ENCODE peak calls at places on chromosomes 4 and X, in five cellular contexts. L is CD8-positive, alpha-beta T cell; N is CD4-positive, alpha-beta memory T cell; X is upper lobe of left lung; Q is tibial artery. E is an unnamed sample.
A peak's percentile ranks its signal among the peaks of the same experiment; 100 is the strongest.

GRCh38 chrX:114797494-114797893 is 213.6 kb downstream of the HTR2C start:
- DNase-seq in L (no peak), N (no peak), X (no peak), Q (no peak), E (peak; percentile 18)

GRCh38 chrX:68999931-69000330 is 165.3 kb downstream of the PJA1 start:
- DNase-seq in L (no peak), N (no peak), X (no peak), Q (no peak), E (no peak)

GRCh38 chrX:130788786-130789581 is 114.0 kb downstream of the ENOX2 start:
- DNase-seq in L (no peak), N (no peak), X (no peak), Q (no peak), E (no peak)

GRCh38 chr4:73922766-73923630 is 53.8 kb downstream of the CXCL1 start:
- DNase-seq in L (no peak), N (no peak), X (no peak), Q (no peak), E (no peak)

GRCh38 chr4:81882222-81882621 is 410.5 kb upstream of the RASGEF1B start:
- DNase-seq in L (no peak), N (no peak), X (no peak), Q (no peak), E (no peak)

GRCh38 chr4:110003401-110004187 is 90.9 kb downstream of the EGF start:
- DNase-seq in L (no peak), N (no peak), X (no peak), Q (no peak), E (no peak)

GRCh38 chr4:139523076-139523475 is 32.9 kb downstream of the SETD7 start:
- DNase-seq in L (no peak), N (no peak), X (no peak), Q (no peak), E (no peak)

GRCh38 chr4:129437347-129437746 is 341.4 kb downstream of the C4orf33 start:
- DNase-seq in L (no peak), N (no peak), X (no peak), Q (no peak), E (no peak)

GRCh38 chr4:8393593-8394038 is 46.9 kb downstream of the ACOX3 start:
- DNase-seq in L (no peak), N (no peak), X (no peak), Q (peak; percentile 84), E (peak; percentile 43)

GRCh38 chrX:138127314-138127713 is 561.4 kb downstream of the ZIC3 start:
- DNase-seq in L (no peak), N (no peak), X (no peak), Q (no peak), E (no peak)

GRCh38 chr4:73674451-73674919 is 54.2 kb upstream of the RASSF6 start:
- DNase-seq in L (no peak), N (no peak), X (no peak), Q (no peak), E (no peak)

GRCh38 chr4:111696505-111696904 is 448.7 kb upstream of the FAM241A start:
- DNase-seq in L (no peak), N (no peak), X (no peak), Q (no peak), E (no peak)

GRCh38 chrX:16162391-16162790 is 4.9 kb upstream of the MAGEB17 start:
- DNase-seq in L (no peak), N (no peak), X (no peak), Q (no peak), E (no peak)

GRCh38 chr4:121113680-121114079 is 41.3 kb upstream of the NDNF start:
- DNase-seq in L (no peak), N (no peak), X (no peak), Q (no peak), E (no peak)

GRCh38 chr4:40316782-40317635 is 18.1 kb upstream of the CHRNA9 start:
- DNase-seq in L (peak; percentile 67), N (peak; percentile 78), X (no peak), Q (peak; percentile 65), E (peak; percentile 28)

GRCh38 chr4:97038146-97038516 is 1105.1 kb downstream of the STPG2 start:
- DNase-seq in L (no peak), N (no peak), X (peak; percentile 0), Q (no peak), E (no peak)

GRCh38 chr4:76977731-76978350 is 28.3 kb downstream of the SEPTIN11 start:
- DNase-seq in L (no peak), N (no peak), X (no peak), Q (no peak), E (no peak)

GRCh38 chr4:98619197-98619596 is 39.2 kb downstream of the TSPAN5 start:
- DNase-seq in L (no peak), N (no peak), X (no peak), Q (no peak), E (no peak)

GRCh38 chr4:85952518-85952917 is 407.3 kb downstream of the MAPK10 start:
- DNase-seq in L (no peak), N (no peak), X (no peak), Q (no peak), E (no peak)

GRCh38 chr4:165718660-165719059 is 154.4 kb upstream of the TLL1 start:
- DNase-seq in L (no peak), N (no peak), X (no peak), Q (no peak), E (no peak)

GRCh38 chr4:67087897-67088296 is 457.4 kb downstream of the CENPC start:
- DNase-seq in L (no peak), N (peak; percentile 8), X (no peak), Q (no peak), E (no peak)

GRCh38 chr4:44660396-44660795 is 9.0 kb upstream of the YIPF7 start:
- DNase-seq in L (no peak), N (no peak), X (no peak), Q (no peak), E (no peak)

GRCh38 chrX:73239242-73239641 is 24.6 kb upstream of the NAP1L2 start:
- DNase-seq in L (no peak), N (no peak), X (no peak), Q (no peak), E (no peak)

GRCh38 chr4:119172223-119172622 is 36.6 kb downstream of the MYOZ2 start:
- DNase-seq in L (no peak), N (no peak), X (no peak), Q (no peak), E (no peak)

GRCh38 chrX:69229436-69229835 is 64.2 kb upstream of the PJA1 start:
- DNase-seq in L (no peak), N (no peak), X (no peak), Q (no peak), E (no peak)

GRCh38 chr4:81215219-81215892 is at the start of gene PRKG2:
- DNase-seq in L (no peak), N (no peak), X (peak; percentile 24), Q (no peak), E (no peak)

GRCh38 chr4:182486895-182487294 is 243.7 kb downstream of the TENM3 start:
- DNase-seq in L (no peak), N (no peak), X (no peak), Q (no peak), E (no peak)

GRCh38 chr4:65437102-65437501 is 233.2 kb downstream of the EPHA5 start:
- DNase-seq in L (no peak), N (no peak), X (no peak), Q (no peak), E (no peak)

GRCh38 chrX:63713510-63713909 is 71.5 kb downstream of the ARHGEF9 start:
- DNase-seq in L (no peak), N (no peak), X (no peak), Q (no peak), E (no peak)

GRCh38 chr4:6465985-6466384 is 6.4 kb downstream of the PPP2R2C start:
- DNase-seq in L (no peak), N (no peak), X (no peak), Q (peak; percentile 20), E (no peak)

GRCh38 chrX:68918202-68918601 is 89.4 kb downstream of the EFNB1 start:
- DNase-seq in L (no peak), N (no peak), X (no peak), Q (no peak), E (no peak)

GRCh38 chrX:72309297-72310071 is 3.8 kb upstream of the CITED1 start:
- DNase-seq in L (no peak), N (no peak), X (no peak), Q (no peak), E (no peak)

GRCh38 chrX:70166601-70167590 is 10.4 kb upstream of the DGAT2L6 start:
- DNase-seq in L (no peak), N (no peak), X (no peak), Q (no peak), E (no peak)

GRCh38 chrX:104319346-104319745 is 64.6 kb upstream of the ESX1 start:
- DNase-seq in L (no peak), N (no peak), X (no peak), Q (no peak), E (no peak)
- H3K4me1 ChIP-seq in L (no peaks in the 10 kb centered on the region), N (no peaks in the 10 kb centered on the region), X (no peaks in the 10 kb centered on the region), Q (no peaks in the 10 kb centered on the region), E (no peaks in the 10 kb centered on the region)

DNA sequence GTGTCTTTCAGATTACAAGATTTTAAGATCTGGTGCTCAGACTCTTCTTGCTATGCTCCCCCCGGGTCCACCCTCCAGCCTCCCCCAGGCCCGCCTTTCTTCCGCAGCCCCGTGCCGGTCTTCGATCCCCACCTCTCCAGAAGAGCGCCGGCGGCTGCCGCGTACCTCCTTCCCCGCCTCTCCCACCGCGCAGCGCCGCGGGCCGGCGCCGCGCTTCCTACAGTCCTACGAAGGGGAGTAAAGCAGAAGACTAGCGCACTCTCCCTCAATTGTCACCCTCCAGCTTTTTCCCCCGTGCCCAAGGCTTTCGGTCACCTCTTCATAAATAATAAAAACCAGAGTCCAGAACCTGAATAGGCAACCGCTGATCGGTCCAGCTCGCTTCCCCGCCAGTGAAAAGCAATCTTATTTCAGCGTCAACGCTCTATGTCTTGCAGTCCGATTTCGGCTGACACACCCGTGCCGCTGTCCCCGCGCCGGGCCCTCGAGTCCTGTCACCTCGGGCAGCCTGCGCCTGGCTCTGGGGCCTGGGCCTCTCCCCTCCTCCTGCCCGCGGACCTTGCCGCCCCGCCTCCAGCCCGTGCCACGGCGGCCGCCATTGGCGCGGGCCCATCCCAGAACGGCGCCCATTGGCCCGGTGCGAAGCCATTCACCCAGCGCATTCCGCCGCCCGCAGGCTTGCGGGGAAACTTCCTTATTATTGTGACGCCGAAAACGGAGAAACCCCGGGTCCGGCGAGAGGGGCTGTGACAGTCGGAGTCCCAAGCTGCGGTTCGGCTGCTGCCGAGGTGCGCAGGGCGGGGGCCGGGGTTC is at the start of gene HERC3:
- DNase-seq in L (peak; percentile 88), N (peak; percentile 87), X (peak; percentile 98), Q (peak; percentile 96), E (peak; percentile 86)
- H3K4me1 ChIP-seq in L (peaks cover 22% of the 10 kb centered on the region), N (peaks cover 32% of the 10 kb centered on the region), X (peaks cover 13% of the 10 kb centered on the region), Q (no peaks in the 10 kb centered on the region), E (no peaks in the 10 kb centered on the region)

GRCh38 chrX:135382260-135382659 is 39.5 kb upstream of the SMIM10L2A start:
- DNase-seq in L (no peak), N (no peak), X (no peak), Q (no peak), E (no peak)
- H3K4me1 ChIP-seq in L (peaks cover 35% of the 10 kb centered on the region), N (peaks cover 53% of the 10 kb centered on the region), X (no peaks in the 10 kb centered on the region), Q (no peaks in the 10 kb centered on the region), E (no peaks in the 10 kb centered on the region)

GRCh38 chr4:87019243-87019817 is 84.5 kb downstream of the AFF1 start:
- DNase-seq in L (no peak), N (no peak), X (no peak), Q (no peak), E (no peak)

GRCh38 chr4:87018751-87019150 is 83.9 kb downstream of the AFF1 start:
- DNase-seq in L (no peak), N (no peak), X (no peak), Q (no peak), E (no peak)

GRCh38 chr4:87019898-87020297 is 85.1 kb downstream of the AFF1 start:
- DNase-seq in L (no peak), N (no peak), X (no peak), Q (no peak), E (no peak)

GRCh38 chr4:87014284-87014782 is 79.5 kb downstream of the AFF1 start:
- DNase-seq in L (no peak), N (no peak), X (no peak), Q (no peak), E (no peak)

GRCh38 chr4:87017580-87018061 is 82.8 kb downstream of the AFF1 start:
- DNase-seq in L (no peak), N (no peak), X (no peak), Q (no peak), E (no peak)
- H3K4me1 ChIP-seq in L (peaks cover 48% of the 10 kb centered on the region), N (peaks cover 74% of the 10 kb centered on the region), X (peaks cover 57% of the 10 kb centered on the region), Q (no peaks in the 10 kb centered on the region), E (no peaks in the 10 kb centered on the region)